ENCODE peak calls at places on chromosomes 7 and 10, in eight cellular contexts. Y is cardiac muscle cell, T is A549, P is mammary epithelial cell, Z is sigmoid colon, V is lung, B is right lobe of liver, W is aorta. A is an unnamed sample. For H3K4me1 and H3K9me3, the result is how much of the 10 kb centered on the place peaks cover.

GRCh38 chr7:124688991-124689390 is 76.6 kb downstream of the GPR37 start:
- DNase-seq in Y (no peak), T (no peak), P (peak), Z (no peak), V (no peak), B (no peak), W (no peak), A (no peak)

GRCh38 chr10:114694735-114695134 is 36.7 kb upstream of the ABLIM1 start:
- DNase-seq in Y (peak), T (peak), P (no peak), Z (no peak), V (no peak), B (peak), W (no peak), A (peak)

GRCh38 chr7:17359610-17360009 is 61.2 kb downstream of the AHR start:
- DNase-seq in Y (no peak), T (no peak), P (no peak), Z (no peak), V (no peak), B (no peak), W (no peak), A (no peak)

GRCh38 chr7:8620169-8620568 is 186.8 kb downstream of the NXPH1 start:
- DNase-seq in Y (no peak), T (no peak), P (no peak), Z (no peak), V (no peak), B (no peak), W (no peak), A (no peak)

GRCh38 chr10:7788640-7789335 is 811 bp downstream of the ATP5F1C start:
- DNase-seq in Y (peak), T (no peak), P (peak), Z (no peak), V (no peak), B (no peak), W (no peak), A (peak)

GRCh38 chr7:36309301-36309700 is 80.4 kb upstream of the ANLN start:
- DNase-seq in Y (no peak), T (no peak), P (no peak), Z (no peak), V (no peak), B (no peak), W (no peak), A (no peak)

GRCh38 chr10:97974108-97974507 is 56.3 kb downstream of the CRTAC1 start:
- DNase-seq in Y (no peak), T (no peak), P (no peak), Z (no peak), V (no peak), B (no peak), W (no peak), A (no peak)

GRCh38 chr10:32317795-32318194 is 29.2 kb downstream of the EPC1 start:
- DNase-seq in Y (no peak), T (no peak), P (no peak), Z (no peak), V (no peak), B (no peak), W (no peak), A (no peak)

GRCh38 chr7:128879939-128880746 is 17.5 kb downstream of the ATP6V1F start:
- DNase-seq in Y (peak), T (peak), P (peak), Z (peak), V (peak), B (peak), W (peak), A (peak)

GRCh38 chr7:143493755-143494154 is 16.1 kb downstream of the TAS2R41 start:
- DNase-seq in Y (no peak), T (no peak), P (no peak), Z (no peak), V (no peak), B (no peak), W (no peak), A (no peak)

GRCh38 chr10:46293832-46294640 is 7.2 kb downstream of the ANTXRL start:
- DNase-seq in Y (peak), T (no peak), P (no peak), Z (peak), V (peak), B (no peak), W (no peak), A (no peak)

GRCh38 chr10:8389630-8390029 is 335.1 kb downstream of the GATA3 start:
- DNase-seq in Y (no peak), T (peak), P (peak), Z (no peak), V (no peak), B (no peak), W (no peak), A (no peak)

GRCh38 chr7:149414745-149415390 is 46.0 kb downstream of the ZNF777 start:
- DNase-seq in Y (peak), T (no peak), P (peak), Z (peak), V (no peak), B (no peak), W (peak), A (no peak)

GRCh38 chr7:26990268-26990667 is 105.5 kb downstream of the HOXA1 start:
- DNase-seq in Y (no peak), T (no peak), P (peak), Z (no peak), V (no peak), B (no peak), W (no peak), A (no peak)

GRCh38 chr7:4715385-4715770 is 33.3 kb downstream of the FOXK1 start:
- DNase-seq in Y (peak), T (no peak), P (peak), Z (peak), V (peak), B (peak), W (peak), A (no peak)

GRCh38 chr7:143374556-143374955 is 6.6 kb upstream of the ZYX start:
- DNase-seq in Y (no peak), T (no peak), P (no peak), Z (no peak), V (no peak), B (peak), W (no peak), A (no peak)

GRCh38 chr7:92797284-92797683 is 39.1 kb downstream of the CDK6 start:
- DNase-seq in Y (no peak), T (no peak), P (no peak), Z (no peak), V (no peak), B (no peak), W (no peak), A (no peak)

GRCh38 chr10:118471863-118472262 is 123.6 kb downstream of the PRLHR start:
- DNase-seq in Y (peak), T (no peak), P (peak), Z (no peak), V (no peak), B (no peak), W (no peak), A (peak)

GRCh38 chr7:101848168-101848951 is 30.9 kb downstream of the CUX1 start:
- DNase-seq in Y (no peak), T (no peak), P (no peak), Z (peak), V (peak), B (no peak), W (no peak), A (no peak)

GRCh38 chr7:102874166-102874829 is 38.5 kb upstream of the LRRC17 start:
- DNase-seq in Y (peak), T (peak), P (peak), Z (no peak), V (no peak), B (no peak), W (no peak), A (peak)

GRCh38 chr7:105365541-105366534 is 22.9 kb downstream of the SRPK2 start:
- DNase-seq in Y (no peak), T (no peak), P (no peak), Z (no peak), V (no peak), B (no peak), W (no peak), A (no peak)

GRCh38 chr7:131581241-131582157 is 25.1 kb upstream of the PODXL start:
- DNase-seq in Y (peak), T (no peak), P (no peak), Z (peak), V (peak), B (no peak), W (peak), A (peak)

GRCh38 chr10:97426776-97427570 is 982 bp downstream of the PGAM1 start:
- DNase-seq in Y (no peak), T (no peak), P (no peak), Z (no peak), V (no peak), B (no peak), W (peak), A (peak)

GRCh38 chr7:30596043-30596641 is 1.5 kb downstream of the GARS1 start:
- DNase-seq in Y (peak), T (peak), P (peak), Z (no peak), V (no peak), B (no peak), W (no peak), A (peak)

GRCh38 chr10:60480865-60481563 is 91.3 kb upstream of the ANK3 start:
- DNase-seq in Y (peak), T (peak), P (peak), Z (no peak), V (peak), B (no peak), W (no peak), A (peak)

GRCh38 chr7:105680505-105681187 is 99.4 kb upstream of the EFCAB10 start:
- DNase-seq in Y (peak), T (no peak), P (no peak), Z (peak), V (peak), B (peak), W (no peak), A (no peak)

GRCh38 chr7:81990395-81990794 is 220.5 kb upstream of the HGF start:
- DNase-seq in Y (peak), T (no peak), P (peak), Z (no peak), V (no peak), B (no peak), W (no peak), A (no peak)

GRCh38 chr10:119025776-119026175 is 3.7 kb upstream of the NANOS1 start:
- DNase-seq in Y (no peak), T (no peak), P (no peak), Z (no peak), V (peak), B (peak), W (no peak), A (no peak)

GRCh38 chr7:29332875-29333482 is 138.4 kb downstream of the CHN2 start:
- DNase-seq in Y (no peak), T (no peak), P (no peak), Z (no peak), V (no peak), B (no peak), W (no peak), A (peak)

GRCh38 chr7:29331163-29331562 is 136.6 kb downstream of the CHN2 start:
- DNase-seq in Y (no peak), T (no peak), P (no peak), Z (no peak), V (no peak), B (no peak), W (no peak), A (no peak)

GRCh38 chr7:29330136-29330535 is 135.6 kb downstream of the CHN2 start:
- DNase-seq in Y (no peak), T (no peak), P (no peak), Z (no peak), V (no peak), B (no peak), W (no peak), A (no peak)

GRCh38 chr7:29329686-29330085 is 135.1 kb downstream of the CHN2 start:
- DNase-seq in Y (no peak), T (no peak), P (no peak), Z (no peak), V (no peak), B (no peak), W (no peak), A (no peak)

GRCh38 chr7:29332027-29332806 is 137.6 kb downstream of the CHN2 start:
- DNase-seq in Y (no peak), T (no peak), P (no peak), Z (no peak), V (no peak), B (no peak), W (no peak), A (no peak)
- H3K4me1 ChIP-seq in Y (under half), T (under half), P (under half), Z (under half), V (under half), B (under half), W (under half), A (under half)

DNA sequence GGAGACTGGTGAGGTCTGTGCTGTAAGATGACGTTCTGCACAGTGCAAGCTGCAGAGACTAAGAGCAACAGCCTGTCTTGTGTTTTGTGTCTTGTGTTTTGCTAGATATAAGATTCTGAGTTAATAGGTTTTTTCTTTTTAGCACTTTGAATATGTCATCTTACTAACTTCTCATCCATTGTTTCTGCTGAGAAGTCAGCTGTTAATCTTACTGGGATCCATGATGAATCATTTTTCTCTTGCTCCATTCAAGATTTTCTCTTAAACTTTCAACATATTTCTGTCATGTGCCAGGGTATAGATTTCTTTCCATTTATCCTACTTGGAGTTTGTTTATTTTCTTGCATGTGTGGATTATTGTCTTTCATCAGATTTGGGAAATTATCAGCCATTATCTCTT is 290.3 kb downstream of the CELF2 start:
- DNase-seq in Y (no peak), T (no peak), P (no peak), Z (no peak), V (no peak), B (no peak), W (no peak), A (no peak)
- H3K9me3 ChIP-seq in Y (under half), T (under half), P (under half), Z (under half), V (under half), B (under half), W (under half), A (under half)

GRCh38 chr7:99478464-99479440 is 6.1 kb downstream of the ZNF789 start:
- DNase-seq in Y (no peak), T (no peak), P (no peak), Z (no peak), V (no peak), B (no peak), W (peak), A (no peak)
- H3K27ac ChIP-seq in Y (peak), T (no peak), P (no peak), Z (no peak), V (no peak), B (no peak), W (no peak), A (no peak)

GRCh38 chr7:141698247-141699015 is 3.5 kb downstream of the DENND11 start:
- DNase-seq in Y (no peak), T (no peak), P (no peak), Z (no peak), V (no peak), B (no peak), W (no peak), A (no peak)
- H3K4me1 ChIP-seq in Y (under half), T (half or more), P (under half), Z (under half), V (under half), B (under half), W (under half), A (under half)

GRCh38 chr7:47142867-47143175 is 439.1 kb downstream of the TNS3 start:
- DNase-seq in Y (no peak), T (no peak), P (no peak), Z (no peak), V (no peak), B (no peak), W (no peak), A (no peak)
- H3K9me3 ChIP-seq in Y (under half), T (under half), P (under half), Z (under half), V (under half), B (under half), W (under half), A (under half)

DNA sequence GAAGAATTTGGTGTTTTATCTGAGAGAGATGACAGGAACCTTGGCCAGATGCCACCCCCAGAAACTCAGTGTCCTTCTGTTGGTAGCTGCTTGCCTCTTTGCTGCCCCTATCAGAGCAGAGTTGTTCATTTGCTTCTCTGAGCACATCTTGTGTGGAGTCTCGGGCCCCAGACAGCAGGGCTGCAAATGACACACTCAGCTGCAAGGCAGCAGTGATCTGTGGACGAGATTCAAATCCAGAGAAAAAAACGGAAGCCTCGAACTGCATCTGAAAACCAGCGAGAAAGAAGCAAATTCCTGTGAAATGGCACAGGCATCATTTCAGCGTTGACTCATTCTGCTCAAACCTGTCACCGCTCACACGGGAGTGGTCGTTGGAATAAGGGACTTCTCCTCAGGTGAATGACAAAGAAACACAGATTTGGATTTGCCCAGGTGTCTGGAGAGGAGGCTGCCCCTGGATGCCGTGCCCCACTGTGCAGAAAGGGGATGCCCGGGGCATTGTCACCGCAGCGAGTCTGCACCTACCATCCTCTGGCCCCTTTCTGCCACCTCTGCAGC is 144.7 kb downstream of the PFKFB3 start:
- DNase-seq in Y (no peak), T (no peak), P (no peak), Z (no peak), V (no peak), B (no peak), W (no peak), A (no peak)
- H3K27ac ChIP-seq in Y (no peak), T (peak), P (no peak), Z (peak), V (no peak), B (no peak), W (peak), A (no peak)

GRCh38 chr7:96306385-96307125 is 15.3 kb downstream of the SLC25A13 start:
- DNase-seq in Y (no peak), T (no peak), P (no peak), Z (no peak), V (no peak), B (no peak), W (no peak), A (no peak)
- H3K4me1 ChIP-seq in Y (under half), T (under half), P (under half), Z (under half), V (under half), B (under half), W (under half), A (under half)

DNA sequence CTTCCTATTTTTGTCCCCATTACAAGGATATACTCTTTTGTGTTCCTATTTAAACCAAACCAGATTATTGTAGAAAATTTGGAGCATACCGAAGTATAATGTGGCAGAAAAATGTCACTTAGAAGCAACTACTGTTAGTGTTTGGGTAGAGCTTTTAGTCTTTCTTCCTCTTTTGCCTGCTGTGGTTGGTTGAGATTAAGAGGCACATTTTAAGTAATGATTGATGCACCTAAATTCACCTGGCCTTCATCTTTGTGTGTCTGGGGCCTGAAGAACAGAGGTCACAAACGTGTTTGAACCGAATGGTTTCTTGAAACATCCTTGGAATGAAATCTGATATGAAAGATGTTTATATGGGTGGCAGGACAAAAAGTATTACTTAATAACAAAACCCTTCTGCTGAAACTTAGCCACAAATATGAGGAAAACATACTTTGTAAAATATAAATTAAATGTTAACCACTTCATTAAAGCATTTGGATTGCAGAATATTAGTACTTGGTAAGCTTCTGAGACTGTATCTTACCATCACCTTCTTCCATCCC is 2.6 kb downstream of the BPGM start:
- DNase-seq in Y (no peak), T (no peak), P (no peak), Z (no peak), V (no peak), B (no peak), W (no peak), A (no peak)
- H3K9me3 ChIP-seq in Y (under half), T (under half), P (under half), Z (under half), V (under half), B (under half), W (under half), A (under half)

A was measured in SJCRH30.